ENCODE peak calls at places on chromosomes 11 and 22, in nine cellular contexts. J, U, I, X, N, G, M, H and P are unnamed samples.

GRCh38 chr22:49925525-49926128 is 7.2 kb downstream of the CRELD2 start:
- DNase-seq in X (peak), I (no peak), G (no peak), N (no peak), U (no peak), M (no peak), J (no peak), H (no peak), P (peak)

GRCh38 chr22:40525250-40525884 is 111.2 kb downstream of the MRTFA start:
- DNase-seq in J (peak), H (no peak), U (no peak), I (peak), N (no peak), X (no peak), M (peak), G (peak), P (no peak)

GRCh38 chr11:93939084-93939780 is 81.9 kb upstream of the HEPHL1 start:
- DNase-seq in J (no peak), M (no peak), U (no peak), I (no peak), X (no peak), H (no peak), G (no peak), N (no peak), P (no peak)

GRCh38 chr11:1129666-1130160 is 28.0 kb upstream of the MUC5AC start:
- DNase-seq in N (no peak), I (no peak), G (peak), H (no peak), U (no peak), J (no peak), X (no peak), M (no peak), P (peak)

GRCh38 chr11:26331911-26332571 is at the start of gene ANO3:
- DNase-seq in M (peak), U (peak), G (peak), H (peak), X (no peak), I (peak), N (peak), J (peak), P (peak)

GRCh38 chr11:12599408-12600143 is 74.6 kb upstream of the TEAD1 start:
- DNase-seq in J (peak), X (no peak), M (peak), N (no peak), G (peak), I (peak), U (no peak), H (no peak), P (peak)

GRCh38 chr11:1280116-1281035 is 29.1 kb downstream of the TOLLIP start:
- DNase-seq in M (no peak), H (no peak), G (no peak), U (no peak), I (no peak), X (no peak), N (no peak), J (no peak), P (no peak)

GRCh38 chr11:113881856-113882255 is 6.5 kb upstream of the USP28 start:
- DNase-seq in N (no peak), M (no peak), H (no peak), J (no peak), X (no peak), G (peak), U (no peak), I (no peak), P (no peak)

GRCh38 chr22:31342389-31343125 is 3.6 kb downstream of the PATZ1 start:
- DNase-seq in X (no peak), N (no peak), M (no peak), G (no peak), I (no peak), J (no peak), H (no peak), U (no peak), P (no peak)

GRCh38 chr22:21865041-21865440 is 2.4 kb downstream of the MAPK1 start:
- DNase-seq in X (no peak), N (no peak), I (no peak), J (no peak), H (peak), M (peak), G (no peak), U (no peak), P (no peak)

GRCh38 chr11:13206086-13206640 is 71.4 kb upstream of the BMAL1 start:
- DNase-seq in U (no peak), J (no peak), H (no peak), M (no peak), N (no peak), G (no peak), I (no peak), X (no peak), P (no peak)

GRCh38 chr11:38835986-38836385 is 2237.9 kb upstream of the RAG2 start:
- DNase-seq in X (no peak), M (no peak), J (no peak), N (no peak), U (peak), G (no peak), I (no peak), H (no peak), P (no peak)

GRCh38 chr22:48627203-48627602 is 1200.5 kb downstream of the BRD1 start:
- DNase-seq in J (no peak), H (peak), M (no peak), X (no peak), G (no peak), I (no peak), U (no peak), N (peak), P (no peak)

GRCh38 chr22:48599346-48599745 is 1228.3 kb downstream of the BRD1 start:
- DNase-seq in H (no peak), M (no peak), J (no peak), G (no peak), U (no peak), X (no peak), I (no peak), N (no peak), P (no peak)

GRCh38 chr11:117193130-117194020 is 5.8 kb upstream of the TAGLN start:
- DNase-seq in J (peak), X (no peak), G (no peak), H (no peak), M (no peak), N (no peak), U (no peak), I (no peak), P (no peak)

GRCh38 chr11:71193431-71193830 is 58.9 kb downstream of the SHANK2 start:
- DNase-seq in H (no peak), X (no peak), N (no peak), U (no peak), J (no peak), M (no peak), G (no peak), I (no peak), P (no peak)

GRCh38 chr11:71236836-71237475 is 15.4 kb downstream of the SHANK2 start:
- DNase-seq in I (no peak), M (no peak), J (no peak), H (no peak), G (peak), N (no peak), U (no peak), X (no peak), P (no peak)

GRCh38 chr11:121892863-121893262 is 223.2 kb downstream of the BLID start:
- DNase-seq in J (no peak), H (peak), M (no peak), X (no peak), U (no peak), N (no peak), I (no peak), G (no peak), P (no peak)

GRCh38 chr22:41468381-41469217 is at the start of the genes ACO2 and PHF5A:
- DNase-seq in G (peak), X (peak), U (peak), J (peak), N (peak), M (peak), I (peak), H (peak), P (peak)

GRCh38 chr22:40758390-40758789 is 60.8 kb downstream of the SLC25A17 start:
- DNase-seq in N (no peak), G (no peak), I (no peak), H (no peak), J (no peak), U (peak), M (no peak), X (no peak), P (no peak)

GRCh38 chr22:17974703-17975372 is 49.5 kb downstream of the MICAL3 start:
- DNase-seq in X (no peak), N (no peak), H (no peak), I (no peak), G (no peak), M (no peak), J (no peak), U (no peak), P (no peak)

GRCh38 chr11:100367892-100368291 is 319.2 kb upstream of the ARHGAP42 start:
- DNase-seq in M (no peak), U (no peak), G (no peak), J (no peak), X (no peak), N (no peak), I (no peak), H (no peak), P (no peak)

GRCh38 chr22:28670153-28670552 is 9.5 kb downstream of the TTC28 start:
- DNase-seq in M (no peak), X (no peak), H (peak), U (no peak), N (no peak), G (no peak), I (no peak), J (no peak), P (no peak)

GRCh38 chr22:43919106-43919965 is 4.3 kb upstream of the PNPLA3 start:
- DNase-seq in X (no peak), J (no peak), G (no peak), I (no peak), M (no peak), N (no peak), U (no peak), H (peak), P (no peak)

GRCh38 chr22:38760477-38761201 is 4.8 kb upstream of the SUN2 start:
- DNase-seq in G (no peak), M (no peak), X (no peak), J (no peak), U (peak), I (peak), N (peak), H (no peak), P (no peak)

GRCh38 chr22:23305922-23306374 is 125.6 kb downstream of the BCR start:
- DNase-seq in U (peak), X (no peak), M (no peak), J (peak), I (peak), N (peak), G (no peak), H (no peak), P (no peak)

GRCh38 chr11:3120071-3120792 is 44.9 kb downstream of the OSBPL5 start:
- DNase-seq in I (no peak), J (peak), X (no peak), M (no peak), U (no peak), G (peak), H (no peak), N (no peak), P (no peak)

GRCh38 chr11:100684101-100685065 is 2.7 kb upstream of the ARHGAP42 start:
- DNase-seq in G (no peak), M (no peak), N (no peak), H (no peak), X (no peak), I (no peak), J (no peak), U (no peak), P (no peak)

GRCh38 chr11:46345131-46345597 is 2.1 kb upstream of the DGKZ start:
- DNase-seq in N (peak), J (peak), X (no peak), G (peak), U (no peak), I (no peak), H (no peak), M (no peak), P (peak)

GRCh38 chr11:70028147-70028855 is 49.8 kb upstream of the ANO1 start:
- DNase-seq in U (no peak), J (no peak), M (no peak), G (peak), H (no peak), X (no peak), I (no peak), N (no peak), P (no peak)

GRCh38 chr11:124075841-124076571 is 34.9 kb upstream of the OR10G7 start:
- DNase-seq in J (no peak), N (no peak), U (no peak), I (no peak), H (peak), X (no peak), G (peak), M (peak), P (peak)

GRCh38 chr22:35850831-35851230 is 133.2 kb downstream of the APOL5 start:
- DNase-seq in I (no peak), H (no peak), X (no peak), N (no peak), J (no peak), U (no peak), M (no peak), G (no peak), P (no peak)

GRCh38 chr11:2885676-2886081 is at the start of gene CDKN1C:
- DNase-seq in N (peak), J (peak), H (peak), U (peak), I (peak), X (peak), G (peak), M (peak), P (peak)

GRCh38 chr11:70399681-70400112 is 1.4 kb downstream of the CTTN start:
- DNase-seq in M (peak), G (peak), X (no peak), H (peak), N (no peak), U (no peak), J (peak), I (no peak), P (no peak)

GRCh38 chr11:108289699-108290098 is 66.8 kb downstream of the ATM start:
- DNase-seq in X (no peak), U (no peak), N (peak), I (no peak), J (no peak), G (no peak), M (no peak), H (no peak), P (no peak)

GRCh38 chr11:69867076-69868002 is 48.1 kb upstream of the FGF3 start:
- DNase-seq in U (no peak), N (no peak), J (no peak), H (peak), X (no peak), G (peak), M (no peak), I (no peak), P (no peak)

GRCh38 chr22:35016909-35017308 is 49.0 kb upstream of the ISX start:
- DNase-seq in G (peak), X (no peak), U (no peak), N (no peak), J (no peak), I (no peak), M (no peak), H (no peak), P (no peak)

GRCh38 chr22:46968359-46968740 is 205.9 kb downstream of the TBC1D22A start:
- DNase-seq in U (no peak), G (no peak), I (no peak), J (no peak), M (no peak), H (no peak), N (no peak), X (no peak), P (no peak)